ENCODE peak calls at places on chromosomes 6 and 20, in seven cellular contexts. J is H1, O is neuronal stem cell, A is fibroblast of lung, U is GM23248, C is HepG2, W is mammary epithelial cell. B is an unnamed sample.

GRCh38 chr20:4305091-4305490 is 289.7 kb upstream of the RNF24 start:
- DNase-seq in J (no peak), O (no peak), A (no peak), U (no peak), C (no peak), W (no peak), B (no peak)

GRCh38 chr6:138242987-138243592 is 24.8 kb upstream of the PBOV1 start:
- DNase-seq in J (no peak), O (no peak), A (no peak), U (no peak), C (no peak), W (no peak), B (no peak)

GRCh38 chr6:54194067-54194466 is 82.8 kb downstream of the MLIP start:
- DNase-seq in J (no peak), O (no peak), A (peak), U (peak), C (no peak), W (peak), B (peak)

GRCh38 chr6:61809004-61809595 is 476.9 kb downstream of the KHDRBS2 start:
- DNase-seq in J (no peak), O (peak), A (no peak), U (peak), C (peak), W (peak), B (peak)

GRCh38 chr6:14425805-14426204 is 308.2 kb downstream of the CD83 start:
- DNase-seq in J (no peak), O (no peak), A (no peak), U (no peak), C (no peak), W (no peak), B (no peak)

GRCh38 chr20:10784337-10785183 is 110.8 kb upstream of the JAG1 start:
- DNase-seq in J (no peak), O (no peak), A (peak), U (no peak), C (no peak), W (no peak), B (peak)

GRCh38 chr20:58375796-58376195 is 13.2 kb upstream of the VAPB start:
- DNase-seq in J (no peak), O (peak), A (no peak), U (no peak), C (no peak), W (no peak), B (no peak)

GRCh38 chr6:158488065-158488464 is 71.8 kb upstream of the TMEM181 start:
- DNase-seq in J (no peak), O (no peak), A (peak), U (peak), C (no peak), W (peak), B (no peak)

GRCh38 chr20:23244207-23244915 is 106.2 kb upstream of the NXT1 start:
- DNase-seq in J (no peak), O (no peak), A (no peak), U (peak), C (no peak), W (no peak), B (no peak)

DNA sequence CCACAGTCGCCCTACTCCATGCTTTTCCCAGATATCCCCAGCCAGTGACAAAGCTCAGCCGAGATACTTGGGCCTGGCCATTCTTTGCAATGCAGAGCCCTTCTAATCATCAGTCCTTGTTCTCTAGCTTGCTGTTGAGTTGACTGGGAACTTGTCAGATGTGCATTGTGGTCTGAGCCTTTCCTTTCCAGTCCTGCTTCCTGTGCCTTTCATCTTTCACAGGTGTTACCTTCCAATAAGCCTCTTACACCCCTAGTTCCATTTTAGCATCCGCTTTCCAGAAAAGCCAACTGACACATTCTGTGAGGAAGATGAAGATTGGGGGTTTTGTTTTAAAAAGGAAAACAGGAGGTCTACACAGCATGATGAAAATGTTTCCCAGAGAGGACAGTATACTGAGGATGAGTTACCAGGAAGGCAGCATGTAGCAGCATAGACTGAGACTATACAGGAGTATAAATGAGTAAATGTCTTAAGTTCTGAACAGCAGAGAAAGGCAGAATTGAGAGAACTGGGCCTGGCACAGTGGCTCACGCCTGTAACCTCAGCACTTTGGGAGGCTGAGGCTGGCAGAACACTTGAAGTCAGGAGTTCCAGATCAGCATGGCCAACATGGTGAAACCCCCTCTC is 5.5 kb upstream of the CEP85L start:
- DNase-seq in J (no peak), O (no peak), A (no peak), U (no peak), C (no peak), W (no peak), B (no peak)
- H2AFZ ChIP-seq in J (peak), O (no peak), A (no peak), U (no peak), C (no peak), W (no peak), B (no peak)

GRCh38 chr20:63863021-63863797 is 1.9 kb upstream of the TPD52L2 start:
- DNase-seq in J (no peak), O (no peak), A (no peak), U (no peak), C (peak), W (no peak), B (no peak)
- H2AFZ ChIP-seq in J (no peak), O (no peak), A (no peak), U (no peak), C (no peak), W (no peak), B (peak)

DNA sequence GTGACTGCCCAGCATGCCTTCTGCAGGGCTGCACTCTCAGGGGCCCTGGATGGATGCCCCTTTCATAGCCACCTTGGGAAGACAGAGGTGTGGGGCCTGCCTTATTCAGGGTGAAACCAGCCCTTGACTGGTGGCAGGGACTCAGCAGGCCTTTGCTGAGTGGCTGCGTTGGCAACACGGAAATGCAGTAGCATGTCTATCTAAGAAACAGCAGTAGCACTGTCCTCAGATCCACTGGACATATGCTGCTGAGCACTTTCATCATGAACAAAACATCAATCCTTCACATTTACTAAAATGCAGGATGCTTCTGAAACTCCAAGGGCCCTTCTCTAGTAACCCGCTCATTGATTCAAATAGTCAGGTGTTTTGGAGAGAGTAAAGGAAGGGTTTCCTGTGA is 4.9 kb upstream of the TBXT start:
- DNase-seq in J (no peak), O (no peak), A (no peak), U (no peak), C (no peak), W (no peak), B (no peak)
- H2AFZ ChIP-seq in J (no peak), O (no peak), A (no peak), U (no peak), C (no peak), W (no peak), B (no peak)

GRCh38 chr20:38114353-38114791 is 50.7 kb downstream of the TGM2 start:
- DNase-seq in J (no peak), O (no peak), A (peak), U (peak), C (no peak), W (no peak), B (no peak)
- H2AFZ ChIP-seq in J (no peak), O (no peak), A (no peak), U (no peak), C (no peak), W (no peak), B (no peak)